ENCODE peak calls at places on chromosomes 13 and 19, in eight cellular contexts. R is gastrocnemius medialis, J is stomach, Y is ovary, O is HCT116, N is A549, Z is heart left ventricle, X is transverse colon. V is an unnamed sample.

GRCh38 chr19:34310494-34310981 is 54.5 kb upstream of the GPI start:
- DNase-seq in R (peak), J (no peak), Y (no peak), O (no peak), N (no peak), Z (no peak), X (peak), V (no peak)

GRCh38 chr19:48627211-48627864 is 8.0 kb downstream of the SPHK2 start:
- DNase-seq in R (no peak), J (no peak), Y (peak), O (no peak), N (no peak), Z (no peak), X (peak), V (no peak)

GRCh38 chr19:17283504-17283996 is 1.8 kb downstream of the ANKLE1 start:
- DNase-seq in R (no peak), J (no peak), Y (no peak), O (no peak), N (no peak), Z (no peak), X (no peak), V (no peak)

GRCh38 chr13:67416047-67416925 is 186.2 kb upstream of the PCDH9 start:
- DNase-seq in R (no peak), J (peak), Y (no peak), O (no peak), N (peak), Z (peak), X (no peak), V (no peak)

GRCh38 chr13:41405367-41405766 is 52.0 kb upstream of the RGCC start:
- DNase-seq in R (no peak), J (no peak), Y (no peak), O (no peak), N (no peak), Z (no peak), X (no peak), V (no peak)

GRCh38 chr19:33498391-33499000 is 23.1 kb downstream of the PEPD start:
- DNase-seq in R (no peak), J (no peak), Y (no peak), O (no peak), N (no peak), Z (peak), X (no peak), V (no peak)

GRCh38 chr13:24165746-24166145 is 5.2 kb downstream of the SPATA13 start:
- DNase-seq in R (no peak), J (no peak), Y (no peak), O (no peak), N (no peak), Z (no peak), X (no peak), V (no peak)

GRCh38 chr13:21359855-21360254 is 99.2 kb downstream of the ZDHHC20 start:
- DNase-seq in R (no peak), J (no peak), Y (no peak), O (no peak), N (no peak), Z (no peak), X (no peak), V (no peak)

DNA sequence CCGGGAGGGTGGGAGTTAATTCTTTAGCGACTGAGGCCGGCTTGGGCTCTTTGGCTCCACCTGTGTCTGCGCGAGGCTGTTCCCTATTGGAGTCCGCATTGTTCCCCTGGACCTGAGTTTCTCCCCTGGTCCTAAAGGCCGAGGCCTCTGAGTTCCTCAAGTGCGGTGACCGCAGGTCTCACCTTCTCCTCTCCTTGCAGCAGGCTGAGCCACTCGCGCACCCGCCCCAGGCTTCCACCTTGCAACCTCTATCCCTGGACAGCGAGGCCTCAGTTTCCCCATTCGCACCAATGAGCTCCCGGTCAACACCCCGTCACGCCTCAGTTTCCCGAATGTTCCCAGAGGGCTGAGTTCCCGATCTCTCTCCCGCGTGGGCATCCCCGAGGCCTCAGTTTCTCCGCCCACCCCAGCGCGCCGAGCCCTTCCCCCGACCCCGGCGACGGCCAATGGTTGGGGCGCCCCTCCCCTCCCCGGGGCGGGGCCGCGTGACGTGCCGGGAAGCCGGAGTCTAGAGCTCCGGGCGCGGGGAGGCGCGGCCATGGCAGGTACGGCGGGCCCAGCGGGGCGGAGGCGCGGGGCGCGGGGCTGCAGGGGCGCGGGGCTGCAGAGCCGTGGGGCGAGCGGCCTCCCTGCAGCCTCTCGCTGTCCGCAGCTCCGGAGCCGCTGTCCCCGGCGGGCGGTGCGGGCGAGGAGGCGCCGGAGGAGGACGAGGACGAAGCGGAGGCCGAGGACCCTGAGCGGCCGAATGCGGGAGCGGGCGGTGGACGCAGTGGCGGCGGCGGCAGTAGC is at the start of gene MPND:
- DNase-seq in R (peak), J (peak), Y (peak), O (peak), N (peak), Z (peak), X (peak), V (peak)
- TF ChIP-seq CTCF in R (peak), J (peak), Y (no peak), O (no peak), N (no peak), Z (peak), X (peak), V (no peak)

DNA sequence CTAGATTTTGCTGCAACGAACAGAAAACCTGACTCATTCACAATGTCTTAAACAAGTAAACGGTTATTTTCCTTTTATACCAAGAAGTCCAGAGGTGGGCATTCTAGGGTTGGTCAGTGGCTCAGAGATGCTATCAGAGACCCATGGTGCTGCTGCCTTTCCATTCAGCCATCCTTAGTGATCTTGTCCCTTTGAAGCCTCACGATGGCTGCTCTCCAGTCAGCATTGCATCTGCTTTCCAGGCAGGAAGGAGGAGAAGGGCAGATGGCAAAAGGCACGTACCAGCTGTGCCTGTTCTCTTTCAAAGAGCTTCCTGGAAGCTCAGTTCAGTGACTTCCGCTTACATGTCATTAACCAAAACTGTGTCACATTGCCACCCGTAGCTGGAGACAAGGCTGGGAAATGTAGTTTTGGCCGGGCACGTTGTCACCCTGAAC is 30.1 kb downstream of the WDFY2 start:
- DNase-seq in R (no peak), J (no peak), Y (no peak), O (no peak), N (no peak), Z (no peak), X (peak), V (no peak)
- TF ChIP-seq POLR2A in R (no peak), J (no peak), Y (no peak), O (no peak), N (no peak), Z (no peak), X (no peak), V (no peak)

GRCh38 chr13:38223093-38223492 is 126.6 kb upstream of the UFM1 start:
- DNase-seq in R (no peak), J (no peak), Y (no peak), O (no peak), N (no peak), Z (no peak), X (no peak), V (no peak)
- TF ChIP-seq CTCF in R (no peak), J (no peak), Y (no peak), O (no peak), N (no peak), Z (no peak), X (no peak), V (no peak)

DNA sequence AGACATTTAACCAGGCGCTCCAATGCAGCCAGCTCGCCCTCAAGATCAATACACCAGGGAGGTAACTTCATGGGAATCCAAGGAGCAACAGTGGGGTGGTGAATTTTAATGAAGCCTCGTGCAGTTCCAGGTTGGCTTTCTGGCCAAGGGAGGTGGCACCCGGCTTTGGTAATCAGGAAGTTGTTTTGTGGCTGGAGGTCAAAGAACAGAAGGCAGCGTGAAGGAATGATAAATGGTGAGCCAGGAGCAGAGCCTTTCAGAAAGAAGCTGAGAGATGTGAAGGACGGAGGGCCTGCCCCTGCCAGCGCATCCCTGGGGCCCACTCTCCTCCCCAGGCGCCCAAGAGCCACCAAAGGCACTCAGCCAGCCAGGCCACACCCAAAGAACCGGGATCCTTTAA is 188.2 kb upstream of the TSC22D1 start:
- DNase-seq in R (no peak), J (peak), Y (no peak), O (no peak), N (no peak), Z (no peak), X (peak), V (no peak)
- TF ChIP-seq POLR2A in R (no peak), J (no peak), Y (no peak), O (no peak), N (no peak), Z (no peak), X (peak), V (no peak)

DNA sequence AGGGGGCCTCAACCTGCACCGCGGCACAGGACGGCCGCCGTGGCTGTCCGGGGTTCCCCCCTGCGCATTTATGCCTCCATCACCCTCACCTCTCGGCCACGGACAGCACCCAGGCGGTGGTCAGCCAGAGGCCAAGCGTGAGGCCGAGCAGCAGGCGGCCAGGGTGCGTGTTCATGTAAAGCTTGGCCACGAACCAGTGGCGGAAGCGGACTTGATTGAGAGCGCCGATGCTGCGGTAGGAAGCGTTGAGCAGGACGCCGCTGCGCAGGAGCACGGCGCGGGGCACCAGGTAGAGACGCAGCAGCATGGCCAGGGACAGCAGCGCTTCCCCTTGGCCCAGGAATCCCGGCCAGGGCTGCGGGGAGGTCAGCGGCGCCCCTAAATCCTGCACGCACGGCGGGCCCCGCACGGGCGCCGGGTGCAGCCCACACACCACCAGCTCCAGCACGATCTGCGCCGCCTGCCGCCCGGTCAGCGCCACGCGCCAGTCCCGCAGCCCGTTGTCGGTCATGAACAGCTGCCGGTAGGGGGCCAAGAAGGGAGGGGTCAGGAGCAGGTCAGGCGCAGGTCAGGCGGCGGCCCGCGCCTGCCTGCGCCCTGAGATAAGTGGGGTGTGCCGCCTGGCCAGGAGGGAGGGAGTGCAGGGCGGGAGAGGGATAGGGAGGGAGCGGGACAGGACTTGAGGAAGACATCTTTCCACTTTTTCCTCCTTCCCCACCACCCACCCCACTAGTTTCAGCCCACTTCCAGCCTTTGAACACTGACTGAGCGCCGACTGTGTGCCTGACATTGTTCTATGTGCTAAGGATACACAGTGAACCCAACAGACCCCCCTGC is 6.5 kb downstream of the KCNN4 start:
- DNase-seq in R (peak), J (peak), Y (peak), O (no peak), N (no peak), Z (peak), X (peak), V (no peak)
- TF ChIP-seq CTCF in R (peak), J (peak), Y (no peak), O (no peak), N (no peak), Z (peak), X (peak), V (no peak)

GRCh38 chr13:114118763-114119123 is 13.7 kb downstream of the RASA3 start:
- DNase-seq in R (no peak), J (no peak), Y (no peak), O (no peak), N (peak), Z (no peak), X (no peak), V (no peak)
- TF ChIP-seq POLR2A in R (no peak), J (no peak), Y (no peak), O (no peak), N (no peak), Z (no peak), X (no peak), V (no peak)

GRCh38 chr13:83211301-83211700 is 671.0 kb downstream of the SLITRK1 start:
- DNase-seq in R (no peak), J (no peak), Y (no peak), O (no peak), N (no peak), Z (no peak), X (no peak), V (no peak)
- TF ChIP-seq CTCF in R (no peak), J (no peak), Y (no peak), O (no peak), N (no peak), Z (no peak), X (no peak), V (no peak)

GRCh38 chr19:12676928-12677327 is 4.8 kb downstream of the DHPS start:
- DNase-seq in R (no peak), J (no peak), Y (peak), O (no peak), N (no peak), Z (no peak), X (no peak), V (no peak)
- TF ChIP-seq POLR2A in R (no peak), J (no peak), Y (no peak), O (no peak), N (no peak), Z (no peak), X (no peak), V (no peak)

V was measured in lower leg skin.